ENCODE peak calls at places on chromosomes 2 and 18, in eight cellular contexts. B is testis; J is CD8-positive, alpha-beta memory T cell; I is lower lobe of right lung; H is cardiac muscle cell; K is Panc1; D is HAP-1; V is RWPE2. N is an unnamed sample. For H3K36me3, H3K27me3 and H3K9me3, the result is how much of the 10 kb centered on the place peaks cover.

GRCh38 chr2:102940684-102941083 is 178.9 kb downstream of the TMEM182 start:
- DNase-seq in B (no peak), J (no peak), I (no peak), H (no peak), K (no peak), D (no peak), V (no peak), N (no peak)

GRCh38 chr2:160372585-160372984 is 121.0 kb downstream of the RBMS1 start:
- DNase-seq in B (no peak), J (no peak), I (no peak), H (peak), K (no peak), D (no peak), V (no peak), N (no peak)

GRCh38 chr2:63888490-63889402 is 47.0 kb downstream of the UGP2 start:
- DNase-seq in B (peak), J (peak), I (no peak), H (peak), K (peak), D (peak), V (no peak), N (peak)

GRCh38 chr18:58418361-58418760 is 210.5 kb downstream of the ALPK2 start:
- DNase-seq in B (no peak), J (no peak), I (no peak), H (no peak), K (no peak), D (no peak), V (no peak), N (no peak)

GRCh38 chr18:13446581-13447470 is 228.3 kb downstream of the LDLRAD4 start:
- DNase-seq in B (no peak), J (no peak), I (no peak), H (no peak), K (no peak), D (no peak), V (no peak), N (no peak)

GRCh38 chr2:145807978-145808377 is 1288.1 kb upstream of the ZEB2 start:
- DNase-seq in B (no peak), J (no peak), I (no peak), H (no peak), K (no peak), D (no peak), V (no peak), N (no peak)

GRCh38 chr2:134079373-134079772 is 174.5 kb upstream of the MGAT5 start:
- DNase-seq in B (no peak), J (no peak), I (no peak), H (no peak), K (no peak), D (no peak), V (no peak), N (no peak)

GRCh38 chr18:21300616-21301200 is 58.7 kb downstream of the GREB1L start:
- DNase-seq in B (no peak), J (no peak), I (no peak), H (no peak), K (no peak), D (no peak), V (no peak), N (no peak)

GRCh38 chr2:111663471-111663951 is 220.5 kb downstream of the ANAPC1 start:
- DNase-seq in B (no peak), J (no peak), I (no peak), H (peak), K (no peak), D (no peak), V (no peak), N (no peak)

GRCh38 chr2:201460532-201460931 is 9.0 kb downstream of the STRADB start:
- DNase-seq in B (no peak), J (no peak), I (no peak), H (no peak), K (no peak), D (no peak), V (no peak), N (no peak)

GRCh38 chr2:74367789-74368188 is 12.3 kb downstream of the DCTN1 start:
- DNase-seq in B (no peak), J (no peak), I (no peak), H (no peak), K (no peak), D (no peak), V (no peak), N (no peak)

GRCh38 chr2:74364533-74365505 is 15.3 kb downstream of the DCTN1 start:
- DNase-seq in B (peak), J (no peak), I (no peak), H (no peak), K (no peak), D (no peak), V (no peak), N (no peak)

GRCh38 chr2:74369976-74370375 is 10.1 kb downstream of the DCTN1 start:
- DNase-seq in B (no peak), J (no peak), I (no peak), H (no peak), K (no peak), D (no peak), V (no peak), N (no peak)

GRCh38 chr2:74368499-74368898 is 11.6 kb downstream of the DCTN1 start:
- DNase-seq in B (no peak), J (no peak), I (no peak), H (no peak), K (no peak), D (no peak), V (no peak), N (no peak)

GRCh38 chr2:74366036-74366435 is 14.1 kb downstream of the DCTN1 start:
- DNase-seq in B (no peak), J (no peak), I (no peak), H (no peak), K (no peak), D (no peak), V (no peak), N (no peak)
- H3K36me3 ChIP-seq in B (under half), J (half or more), I (half or more), H (half or more), K (under half), D (half or more), V (half or more), N (under half)

DNA sequence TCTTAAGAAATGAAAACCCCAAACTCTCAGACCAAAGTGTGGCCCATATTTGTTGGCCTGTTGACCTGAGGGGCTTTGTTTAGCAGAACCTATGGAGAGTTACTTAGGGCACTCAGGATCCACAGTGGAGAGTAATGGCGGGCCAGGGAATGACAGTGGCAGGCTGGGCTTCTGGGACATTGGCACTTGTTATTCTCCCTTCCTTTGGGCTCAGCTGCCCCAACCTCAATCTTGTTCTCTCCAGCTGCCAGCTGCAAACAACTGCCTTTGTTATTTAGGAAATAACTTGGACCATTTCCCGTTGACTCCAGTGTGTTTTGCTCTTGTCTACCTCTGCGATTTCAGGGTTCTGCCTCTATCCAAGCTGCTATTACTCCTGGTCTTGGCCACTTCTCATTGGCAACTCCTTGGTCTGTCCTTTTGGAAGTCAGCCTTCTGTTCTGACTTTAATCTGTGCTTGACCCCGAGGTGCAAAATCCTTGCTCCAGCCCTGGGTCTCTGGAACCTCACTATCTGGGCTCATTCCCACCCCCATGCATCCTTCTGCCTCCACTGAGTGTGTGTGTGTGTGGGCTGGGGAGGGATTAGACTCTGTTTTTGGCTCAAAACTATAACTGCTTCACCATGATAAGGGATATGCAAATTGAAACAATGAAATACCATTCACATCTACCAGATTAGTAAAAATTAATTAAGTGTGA is 134.0 kb upstream of the CXCR4 start:
- DNase-seq in B (no peak), J (no peak), I (no peak), H (peak), K (no peak), D (no peak), V (no peak), N (no peak)
- H3K27me3 ChIP-seq in B (under half), J (under half), I (under half), H (under half), K (under half), D (under half), V (under half), N (under half)

GRCh38 chr2:4291430-4291829 is 588.1 kb downstream of the DCDC2C start:
- DNase-seq in B (no peak), J (no peak), I (no peak), H (no peak), K (no peak), D (no peak), V (no peak), N (no peak)

GRCh38 chr2:4295680-4296079 is 592.3 kb downstream of the DCDC2C start:
- DNase-seq in B (no peak), J (no peak), I (no peak), H (no peak), K (no peak), D (no peak), V (no peak), N (no peak)
- H3K9me3 ChIP-seq in B (under half), J (under half), I (under half), H (under half), K (under half), D (under half), V (under half), N (under half)

DNA sequence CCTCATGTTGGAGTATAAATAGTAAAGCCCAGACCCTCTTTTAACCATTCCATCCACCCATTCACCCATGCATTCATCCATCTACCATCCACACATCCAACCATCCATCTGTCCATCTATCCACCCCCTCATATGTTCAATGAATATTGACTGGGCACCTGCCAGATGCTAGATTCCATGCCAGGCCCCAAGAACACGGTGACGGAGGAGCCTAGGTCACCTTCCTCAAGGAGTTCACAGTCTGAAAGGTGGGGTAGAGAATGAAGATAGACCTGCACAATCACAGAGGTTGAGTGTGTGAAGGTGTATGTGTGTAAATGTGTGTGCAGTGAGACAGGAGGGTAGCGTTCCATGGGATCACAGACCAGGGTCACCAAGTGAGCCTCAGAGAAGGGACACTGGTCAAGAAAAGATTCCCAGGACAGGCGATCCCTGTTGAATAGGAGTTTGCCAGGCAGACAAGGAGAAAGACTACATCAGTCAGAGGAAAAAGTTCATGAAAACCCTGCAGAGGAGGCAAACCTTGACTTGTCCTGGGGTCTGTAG is 287.2 kb downstream of the CYP26B1 start:
- DNase-seq in B (no peak), J (no peak), I (no peak), H (no peak), K (no peak), D (no peak), V (no peak), N (no peak)
- H3K36me3 ChIP-seq in B (under half), J (under half), I (under half), H (under half), K (under half), D (under half), V (under half), N (under half)

N was measured in ovary.